ENCODE peak calls at places on chromosome 2, in ten cellular contexts. One of them, this sample, is unnamed.

GRCh38 chr2:19120941-19121750 is 237.3 kb downstream of the OSR1 start:
- DNase-seq in right atrium auricular region: peak; percentile 64
- DNase-seq in GM12865: no peak
- DNase-seq in mammary epithelial cell: peak; percentile 98
- DNase-seq in spleen: no peak
- DNase-seq in GM20000: no peak
- DNase-seq in GM13977: no peak
- DNase-seq in HL-60: peak; percentile 6
- DNase-seq in HFFc6: peak; percentile 88
- DNase-seq in psoas muscle: no peak
- DNase-seq in this sample: no peak

GRCh38 chr2:232076736-232077135 is 115.2 kb downstream of the DIS3L2 start:
- DNase-seq in right atrium auricular region: no peak
- DNase-seq in GM12865: no peak
- DNase-seq in mammary epithelial cell: no peak
- DNase-seq in spleen: no peak
- DNase-seq in GM20000: no peak
- DNase-seq in GM13977: no peak
- DNase-seq in HL-60: no peak
- DNase-seq in HFFc6: no peak
- DNase-seq in psoas muscle: no peak
- DNase-seq in this sample: no peak

GRCh38 chr2:154189963-154190362 is 318.2 kb downstream of the GALNT13 start:
- DNase-seq in right atrium auricular region: no peak
- DNase-seq in GM12865: no peak
- DNase-seq in mammary epithelial cell: no peak
- DNase-seq in spleen: no peak
- DNase-seq in GM20000: no peak
- DNase-seq in GM13977: no peak
- DNase-seq in HL-60: no peak
- DNase-seq in HFFc6: no peak
- DNase-seq in psoas muscle: no peak
- DNase-seq in this sample: no peak

GRCh38 chr2:206845877-206846276 is 80.5 kb downstream of the FASTKD2 start:
- DNase-seq in right atrium auricular region: no peak
- DNase-seq in GM12865: no peak
- DNase-seq in mammary epithelial cell: no peak
- DNase-seq in spleen: no peak
- DNase-seq in GM20000: no peak
- DNase-seq in GM13977: no peak
- DNase-seq in HL-60: no peak
- DNase-seq in HFFc6: no peak
- DNase-seq in psoas muscle: no peak
- DNase-seq in this sample: no peak

GRCh38 chr2:26184555-26185303 is 11.8 kb downstream of the GAREM2 start:
- DNase-seq in right atrium auricular region: peak; percentile 79
- DNase-seq in GM12865: peak; percentile 86
- DNase-seq in mammary epithelial cell: peak; percentile 56
- DNase-seq in spleen: peak; percentile 98
- DNase-seq in GM20000: peak; percentile 96
- DNase-seq in GM13977: peak; percentile 95
- DNase-seq in HL-60: peak; percentile 80
- DNase-seq in HFFc6: no peak
- DNase-seq in psoas muscle: peak; percentile 87
- DNase-seq in this sample: no peak

GRCh38 chr2:147663153-147663961 is 181.5 kb upstream of the ACVR2A start:
- DNase-seq in right atrium auricular region: no peak
- DNase-seq in GM12865: peak; percentile 62
- DNase-seq in mammary epithelial cell: no peak
- DNase-seq in spleen: no peak
- DNase-seq in GM20000: peak; percentile 16
- DNase-seq in GM13977: no peak
- DNase-seq in HL-60: no peak
- DNase-seq in HFFc6: no peak
- DNase-seq in psoas muscle: no peak
- DNase-seq in this sample: no peak

GRCh38 chr2:25268136-25268535 is 73.6 kb downstream of the DNMT3A start:
- DNase-seq in right atrium auricular region: no peak
- DNase-seq in GM12865: no peak
- DNase-seq in mammary epithelial cell: no peak
- DNase-seq in spleen: no peak
- DNase-seq in GM20000: no peak
- DNase-seq in GM13977: no peak
- DNase-seq in HL-60: no peak
- DNase-seq in HFFc6: no peak
- DNase-seq in psoas muscle: no peak
- DNase-seq in this sample: no peak

GRCh38 chr2:85648619-85649018 is 19.4 kb downstream of the SFTPB start:
- DNase-seq in right atrium auricular region: no peak
- DNase-seq in GM12865: peak; percentile 46
- DNase-seq in mammary epithelial cell: no peak
- DNase-seq in spleen: no peak
- DNase-seq in GM20000: no peak
- DNase-seq in GM13977: no peak
- DNase-seq in HL-60: peak; percentile 25
- DNase-seq in HFFc6: peak; percentile 49
- DNase-seq in psoas muscle: no peak
- DNase-seq in this sample: no peak

GRCh38 chr2:37582911-37583310 is 88.5 kb downstream of the CDC42EP3 start:
- DNase-seq in right atrium auricular region: no peak
- DNase-seq in GM12865: no peak
- DNase-seq in mammary epithelial cell: no peak
- DNase-seq in spleen: no peak
- DNase-seq in GM20000: no peak
- DNase-seq in GM13977: no peak
- DNase-seq in HL-60: no peak
- DNase-seq in HFFc6: no peak
- DNase-seq in psoas muscle: no peak
- DNase-seq in this sample: no peak

GRCh38 chr2:24861500-24861899 is 58.5 kb downstream of the ADCY3 start:
- DNase-seq in right atrium auricular region: peak; percentile 71
- DNase-seq in GM12865: no peak
- DNase-seq in mammary epithelial cell: no peak
- DNase-seq in spleen: peak; percentile 20
- DNase-seq in GM20000: no peak
- DNase-seq in GM13977: no peak
- DNase-seq in HL-60: no peak
- DNase-seq in HFFc6: no peak
- DNase-seq in psoas muscle: no peak
- DNase-seq in this sample: no peak

GRCh38 chr2:215002500-215002899 is 135.9 kb downstream of the ABCA12 start:
- DNase-seq in right atrium auricular region: no peak
- DNase-seq in GM12865: peak; percentile 63
- DNase-seq in mammary epithelial cell: no peak
- DNase-seq in spleen: no peak
- DNase-seq in GM20000: peak; percentile 34
- DNase-seq in GM13977: peak; percentile 20
- DNase-seq in HL-60: peak; percentile 9
- DNase-seq in HFFc6: peak; percentile 34
- DNase-seq in psoas muscle: no peak
- DNase-seq in this sample: no peak

GRCh38 chr2:71995067-71995665 is 152.5 kb downstream of the CYP26B1 start:
- DNase-seq in right atrium auricular region: no peak
- DNase-seq in GM12865: no peak
- DNase-seq in mammary epithelial cell: peak; percentile 8
- DNase-seq in spleen: no peak
- DNase-seq in GM20000: no peak
- DNase-seq in GM13977: no peak
- DNase-seq in HL-60: no peak
- DNase-seq in HFFc6: peak; percentile 53
- DNase-seq in psoas muscle: no peak
- DNase-seq in this sample: no peak

GRCh38 chr2:193476171-193476800 is 1281.6 kb upstream of the TMEFF2 start:
- DNase-seq in right atrium auricular region: no peak
- DNase-seq in GM12865: no peak
- DNase-seq in mammary epithelial cell: no peak
- DNase-seq in spleen: no peak
- DNase-seq in GM20000: no peak
- DNase-seq in GM13977: no peak
- DNase-seq in HL-60: no peak
- DNase-seq in HFFc6: no peak
- DNase-seq in psoas muscle: no peak
- DNase-seq in this sample: no peak

GRCh38 chr2:18104583-18105224 is 226.2 kb downstream of the KCNS3 start:
- DNase-seq in right atrium auricular region: no peak
- DNase-seq in GM12865: no peak
- DNase-seq in mammary epithelial cell: no peak
- DNase-seq in spleen: no peak
- DNase-seq in GM20000: no peak
- DNase-seq in GM13977: no peak
- DNase-seq in HL-60: no peak
- DNase-seq in HFFc6: no peak
- DNase-seq in psoas muscle: no peak
- DNase-seq in this sample: no peak

GRCh38 chr2:112474844-112475486 is 7.0 kb upstream of the TTL start:
- DNase-seq in right atrium auricular region: peak; percentile 40
- DNase-seq in GM12865: no peak
- DNase-seq in mammary epithelial cell: no peak
- DNase-seq in spleen: no peak
- DNase-seq in GM20000: no peak
- DNase-seq in GM13977: no peak
- DNase-seq in HL-60: no peak
- DNase-seq in HFFc6: peak; percentile 49
- DNase-seq in psoas muscle: no peak
- DNase-seq in this sample: no peak

DNA sequence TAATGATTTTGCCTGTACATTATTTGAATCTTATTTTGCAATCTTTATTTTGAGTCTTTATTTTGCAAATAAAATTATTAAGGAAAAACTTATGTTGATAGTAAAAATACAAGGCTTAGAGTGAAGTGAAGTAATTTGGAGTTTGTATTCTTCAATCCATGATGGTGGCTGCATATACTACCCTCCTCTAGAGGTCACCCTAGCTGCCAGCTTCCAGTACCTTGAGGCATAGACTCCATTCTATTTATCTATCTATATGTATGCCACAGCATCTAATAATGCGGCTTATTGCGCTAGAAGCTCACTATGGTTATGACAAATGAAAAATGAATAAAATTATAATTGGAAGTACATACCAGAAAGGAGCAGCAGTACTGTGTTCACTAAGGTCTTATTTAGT is 20.3 kb upstream of the HNMT start:
- DNase-seq in right atrium auricular region: no peak
- DNase-seq in GM12865: no peak
- DNase-seq in mammary epithelial cell: no peak
- DNase-seq in spleen: no peak
- DNase-seq in GM20000: no peak
- DNase-seq in GM13977: no peak
- DNase-seq in HL-60: no peak
- DNase-seq in HFFc6: no peak
- DNase-seq in psoas muscle: no peak
- DNase-seq in this sample: no peak
- TF ChIP-seq CTCF in right atrium auricular region: no peak
- TF ChIP-seq CTCF in GM12865: no peak
- TF ChIP-seq CTCF in mammary epithelial cell: peak; percentile 15
- TF ChIP-seq CTCF in spleen: no peak
- TF ChIP-seq CTCF in GM20000: no peak
- TF ChIP-seq CTCF in GM13977: peak; percentile 5
- TF ChIP-seq CTCF in HL-60: no peak
- TF ChIP-seq CTCF in HFFc6: peak; percentile 48
- TF ChIP-seq CTCF in psoas muscle: no peak
- TF ChIP-seq CTCF in this sample: no peak

GRCh38 chr2:55054476-55054875 is 4.2 kb upstream of the RTN4 start:
- DNase-seq in right atrium auricular region: no peak
- DNase-seq in GM12865: peak; percentile 76
- DNase-seq in mammary epithelial cell: no peak
- DNase-seq in spleen: no peak
- DNase-seq in GM20000: peak; percentile 39
- DNase-seq in GM13977: peak; percentile 45
- DNase-seq in HL-60: no peak
- DNase-seq in HFFc6: no peak
- DNase-seq in psoas muscle: no peak
- DNase-seq in this sample: no peak
- TF ChIP-seq CTCF in right atrium auricular region: no peak
- TF ChIP-seq CTCF in GM12865: no peak
- TF ChIP-seq CTCF in mammary epithelial cell: no peak
- TF ChIP-seq CTCF in spleen: no peak
- TF ChIP-seq CTCF in GM20000: no peak
- TF ChIP-seq CTCF in GM13977: no peak
- TF ChIP-seq CTCF in HL-60: no peak
- TF ChIP-seq CTCF in HFFc6: no peak
- TF ChIP-seq CTCF in psoas muscle: no peak
- TF ChIP-seq CTCF in this sample: no peak

GRCh38 chr2:129764376-129765325 is 214.8 kb upstream of the RAB6C start:
- DNase-seq in right atrium auricular region: peak; percentile 30
- DNase-seq in GM12865: no peak
- DNase-seq in mammary epithelial cell: no peak
- DNase-seq in spleen: no peak
- DNase-seq in GM20000: no peak
- DNase-seq in GM13977: no peak
- DNase-seq in HL-60: no peak
- DNase-seq in HFFc6: no peak
- DNase-seq in psoas muscle: no peak
- DNase-seq in this sample: no peak
- TF ChIP-seq CTCF in right atrium auricular region: no peak
- TF ChIP-seq CTCF in GM12865: no peak
- TF ChIP-seq CTCF in mammary epithelial cell: no peak
- TF ChIP-seq CTCF in spleen: no peak
- TF ChIP-seq CTCF in GM20000: no peak
- TF ChIP-seq CTCF in GM13977: no peak
- TF ChIP-seq CTCF in HL-60: no peak
- TF ChIP-seq CTCF in HFFc6: no peak
- TF ChIP-seq CTCF in psoas muscle: no peak
- TF ChIP-seq CTCF in this sample: no peak

DNA sequence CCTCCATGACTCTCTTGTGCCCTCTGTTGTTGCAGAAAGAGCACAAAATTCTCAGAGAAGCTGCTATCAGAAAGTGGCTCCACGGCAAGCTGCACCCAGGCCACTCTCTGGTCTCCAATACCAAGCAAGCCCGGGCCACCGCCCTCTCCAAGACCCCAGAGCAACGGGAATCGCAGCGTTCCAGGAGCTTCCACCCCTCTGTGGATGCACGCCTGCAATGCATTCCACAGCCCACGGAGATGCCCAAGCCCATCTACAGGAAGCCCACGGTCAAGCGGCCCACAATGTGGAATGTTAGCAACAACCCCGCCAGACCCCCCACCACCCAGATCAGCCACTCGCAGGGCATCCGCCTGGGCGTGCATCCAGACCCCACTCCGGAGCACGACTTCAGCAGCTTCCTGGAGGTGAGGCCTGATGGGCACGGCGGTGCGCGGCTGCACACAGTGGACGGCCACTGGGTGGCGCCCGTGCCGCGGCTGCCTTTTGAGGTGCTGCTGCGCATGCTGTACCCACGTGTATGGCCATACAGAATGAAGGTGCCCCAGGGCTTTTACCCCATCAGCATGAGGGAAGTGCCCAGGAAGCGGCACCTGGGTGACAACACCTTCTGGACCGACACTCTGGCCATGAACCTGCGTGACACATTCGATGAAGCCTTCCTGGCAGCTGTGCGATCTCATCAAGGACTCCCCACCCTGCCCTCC is 6.3 kb downstream of the ANKRD53 start:
- DNase-seq in right atrium auricular region: no peak
- DNase-seq in GM12865: peak; percentile 76
- DNase-seq in mammary epithelial cell: peak; percentile 48
- DNase-seq in spleen: peak; percentile 95
- DNase-seq in GM20000: peak; percentile 89
- DNase-seq in GM13977: peak; percentile 90
- DNase-seq in HL-60: peak; percentile 74
- DNase-seq in HFFc6: peak; percentile 40
- DNase-seq in psoas muscle: peak; percentile 65
- DNase-seq in this sample: peak; percentile 47
- TF ChIP-seq CTCF in right atrium auricular region: peak; percentile 54
- TF ChIP-seq CTCF in GM12865: peak; percentile 83
- TF ChIP-seq CTCF in mammary epithelial cell: peak; percentile 59
- TF ChIP-seq CTCF in spleen: peak; percentile 57
- TF ChIP-seq CTCF in GM20000: peak; percentile 99
- TF ChIP-seq CTCF in GM13977: peak; percentile 99
- TF ChIP-seq CTCF in HL-60: peak; percentile 73
- TF ChIP-seq CTCF in HFFc6: peak; percentile 89
- TF ChIP-seq CTCF in psoas muscle: peak; percentile 59
- TF ChIP-seq CTCF in this sample: no peak

This sample was measured in omental fat pad.